ENCODE peak calls at places on chromosomes 5 and 9, in eight cellular contexts. O is body of pancreas, C is AG10803, T is fibroblast of villous mesenchyme, S is brain microvascular endothelial cell, I is cardiac fibroblast, X is fibroblast of the aortic adventitia, B is GM23338. U is an unnamed sample.

GRCh38 chr9:130265431-130266235 is at the start of gene HMCN2:
- DNase-seq in C (no peak), S (no peak), X (no peak), B (peak), T (peak), O (no peak), I (no peak), U (peak)

GRCh38 chr5:112413611-112414010 is 5.5 kb downstream of the EPB41L4A start:
- DNase-seq in O (no peak), S (no peak), B (no peak), T (no peak), I (no peak), C (no peak), X (no peak), U (no peak)

GRCh38 chr5:61416410-61416809 is 84.4 kb downstream of the ZSWIM6 start:
- DNase-seq in C (no peak), S (no peak), T (no peak), B (no peak), O (no peak), I (no peak), X (no peak), U (no peak)

GRCh38 chr9:124345063-124345462 is 70.2 kb downstream of the PSMB7 start:
- DNase-seq in S (no peak), C (no peak), B (no peak), X (no peak), O (no peak), T (no peak), I (no peak), U (peak)

GRCh38 chr5:35458824-35459207 is 158.8 kb upstream of the SPEF2 start:
- DNase-seq in T (no peak), C (no peak), S (no peak), O (peak), I (no peak), B (no peak), X (no peak), U (no peak)

GRCh38 chr9:34993502-34994428 is 4.2 kb downstream of the DNAJB5 start:
- DNase-seq in X (peak), S (no peak), C (peak), I (peak), O (peak), T (peak), B (peak), U (peak)

GRCh38 chr9:35727676-35728040 is 4.3 kb downstream of the TLN1 start:
- DNase-seq in S (peak), X (no peak), O (no peak), C (no peak), I (no peak), T (no peak), B (no peak), U (no peak)

GRCh38 chr5:79020861-79021561 is 35.9 kb upstream of the ARSB start:
- DNase-seq in C (peak), S (peak), X (peak), O (peak), T (peak), I (peak), B (peak), U (peak)

GRCh38 chr5:134913795-134914194 is 8.9 kb downstream of the PCBD2 start:
- DNase-seq in I (no peak), C (no peak), S (no peak), O (no peak), X (no peak), B (no peak), T (no peak), U (no peak)

GRCh38 chr5:53261245-53261644 is 151.7 kb upstream of the MOCS2 start:
- DNase-seq in C (no peak), O (no peak), T (no peak), I (peak), B (no peak), S (peak), X (peak), U (no peak)

GRCh38 chr5:7753596-7753995 is 97.3 kb downstream of the CFAP90 start:
- DNase-seq in C (no peak), T (no peak), O (no peak), S (no peak), X (no peak), I (no peak), B (no peak), U (no peak)

GRCh38 chr5:83265318-83265717 is 188.0 kb downstream of the XRCC4 start:
- DNase-seq in S (peak), T (peak), C (no peak), X (peak), O (peak), I (peak), B (no peak), U (no peak)

GRCh38 chr5:180313677-180314076 is 21.8 kb upstream of the MAPK9 start:
- DNase-seq in C (no peak), I (no peak), B (peak), X (no peak), O (peak), T (peak), S (no peak), U (peak)

GRCh38 chr9:93896093-93896492 is 59.1 kb downstream of the BARX1 start:
- DNase-seq in X (no peak), O (no peak), S (no peak), I (no peak), B (no peak), C (no peak), T (no peak), U (peak)

GRCh38 chr9:93295031-93295430 is 111.1 kb downstream of the WNK2 start:
- DNase-seq in I (no peak), C (no peak), O (peak), X (peak), B (no peak), T (peak), S (no peak), U (peak)

GRCh38 chr5:141850786-141851185 is 27.4 kb downstream of the PCDH1 start:
- DNase-seq in C (no peak), O (no peak), S (no peak), I (no peak), B (peak), T (no peak), X (no peak), U (peak)

GRCh38 chr5:54317511-54318260 is 7.3 kb upstream of the ARL15 start:
- DNase-seq in I (no peak), B (no peak), C (peak), X (peak), S (no peak), O (no peak), T (peak), U (no peak)

GRCh38 chr5:145776886-145777285 is 58.3 kb downstream of the PRELID2 start:
- DNase-seq in O (no peak), C (peak), S (peak), I (peak), T (peak), B (no peak), X (peak), U (no peak)

GRCh38 chr5:167030500-167031120 is 1260.8 kb upstream of the WWC1 start:
- DNase-seq in S (no peak), O (peak), C (peak), B (peak), X (no peak), I (no peak), T (no peak), U (peak)

GRCh38 chr5:136364307-136364706 is 1.0 kb downstream of the TRPC7 start:
- DNase-seq in O (no peak), C (no peak), S (no peak), I (peak), B (peak), T (peak), X (no peak), U (peak)

GRCh38 chr9:116057371-116057770 is 96.2 kb upstream of the PAPPA start:
- DNase-seq in T (peak), X (no peak), C (no peak), O (no peak), S (no peak), I (no peak), B (no peak), U (no peak)

GRCh38 chr9:98808411-98808815 is 943 bp downstream of the GALNT12 start:
- DNase-seq in C (no peak), S (no peak), X (no peak), I (no peak), T (peak), O (peak), B (peak), U (peak)

GRCh38 chr9:16236882-16237281 is 633.6 kb downstream of the BNC2 start:
- DNase-seq in X (peak), O (no peak), T (peak), B (no peak), S (no peak), C (peak), I (peak), U (no peak)

GRCh38 chr5:5318426-5319205 is 103.9 kb upstream of the ICE1 start:
- DNase-seq in I (no peak), O (no peak), T (no peak), S (no peak), C (no peak), X (peak), B (no peak), U (no peak)

GRCh38 chr9:129322022-129322621 is 144.1 kb upstream of the IER5L start:
- DNase-seq in S (no peak), X (no peak), O (no peak), T (no peak), B (no peak), I (no peak), C (no peak), U (peak)

GRCh38 chr5:5271606-5272321 is 131.6 kb downstream of the ADAMTS16 start:
- DNase-seq in S (peak), B (no peak), I (no peak), C (peak), X (no peak), O (no peak), T (peak), U (no peak)

GRCh38 chr9:12882430-12882829 is 107.6 kb downstream of the LURAP1L start:
- DNase-seq in B (no peak), X (peak), C (peak), S (peak), I (peak), O (no peak), T (peak), U (no peak)

GRCh38 chr9:95349109-95350038 is 31.9 kb upstream of the FANCC start:
- DNase-seq in I (peak), T (no peak), B (peak), X (no peak), O (no peak), S (no peak), C (no peak), U (peak)

GRCh38 chr9:107620801-107621200 is 131.2 kb upstream of the KLF4 start:
- DNase-seq in C (no peak), B (no peak), X (no peak), O (peak), T (peak), I (no peak), S (no peak), U (no peak)

GRCh38 chr5:116626272-116626723 is 51.7 kb upstream of the SEMA6A start:
- DNase-seq in O (peak), B (no peak), C (peak), T (peak), I (peak), X (peak), S (peak), U (no peak)

GRCh38 chr5:116621599-116621998 is 47.0 kb upstream of the SEMA6A start:
- DNase-seq in B (peak), O (no peak), T (no peak), C (no peak), X (no peak), I (no peak), S (no peak), U (no peak)

GRCh38 chr5:116626945-116627679 is 52.5 kb upstream of the SEMA6A start:
- DNase-seq in B (no peak), I (no peak), C (no peak), X (no peak), T (no peak), O (no peak), S (no peak), U (no peak)

DNA sequence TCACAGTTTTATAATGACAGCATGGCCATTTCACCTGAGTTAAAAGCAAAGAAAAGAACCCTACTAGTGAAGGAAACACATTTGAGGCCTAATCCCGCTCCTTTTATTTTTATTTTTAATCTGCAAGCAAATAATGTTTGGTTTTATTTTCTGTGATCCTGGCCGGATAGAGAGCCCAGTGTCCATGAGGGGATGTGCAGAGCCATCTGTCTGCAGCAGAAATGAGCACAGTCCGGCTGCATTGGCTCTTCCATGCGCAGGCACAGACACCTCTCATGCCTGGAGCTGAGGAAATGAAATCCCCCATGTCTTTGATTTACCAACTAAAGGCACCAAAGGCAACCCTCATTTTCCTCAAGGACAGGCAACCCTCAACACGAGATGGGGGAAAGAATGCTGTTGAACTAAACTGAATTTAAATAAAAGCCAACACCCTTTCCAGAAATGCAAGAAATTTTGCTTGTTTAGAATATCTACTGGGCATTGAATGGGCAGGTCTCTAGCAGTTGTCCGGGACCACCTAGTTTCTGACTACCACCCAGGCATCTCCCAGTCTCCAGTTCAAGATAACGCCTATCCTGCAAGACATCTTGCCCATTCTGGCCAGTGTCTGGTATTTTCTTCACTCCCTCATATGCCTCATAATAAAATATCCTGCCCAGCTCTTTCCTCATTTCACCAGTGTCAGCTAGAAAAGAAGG is 47.9 kb upstream of the SEMA6A start:
- DNase-seq in O (no peak), B (no peak), S (no peak), I (no peak), C (no peak), X (no peak), T (no peak), U (no peak)
- H3K4me3 ChIP-seq in O (no peak), B (no peak), S (no peak), I (no peak), C (no peak), X (no peak), T (no peak), U (no peak)

DNA sequence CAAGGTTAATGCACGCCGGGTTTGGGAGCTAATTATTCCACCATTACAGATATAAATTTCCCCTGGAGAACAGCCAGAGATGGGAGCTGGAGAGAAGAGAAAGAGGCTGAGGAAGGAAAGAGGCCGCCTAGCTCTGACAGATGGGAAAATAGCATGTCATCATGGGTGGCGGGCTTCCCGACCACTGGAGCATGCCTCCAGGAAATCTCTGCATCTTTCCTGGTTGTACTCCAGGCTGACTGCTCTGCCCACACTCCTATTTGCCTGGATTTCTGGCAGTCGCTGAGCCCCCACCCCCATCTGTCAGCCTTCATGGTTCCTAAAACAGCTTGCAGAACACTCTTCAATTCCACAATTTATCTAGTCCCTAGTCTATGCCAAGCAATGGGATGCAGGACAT is 14.3 kb upstream of the GABRP start:
- DNase-seq in C (no peak), T (no peak), S (no peak), B (no peak), O (no peak), X (no peak), I (no peak), U (no peak)
- H3K4me3 ChIP-seq in C (no peak), T (no peak), S (no peak), B (no peak), O (no peak), X (no peak), I (no peak), U (no peak)

GRCh38 chr9:134914501-134914834 is 3.2 kb downstream of the FCN1 start:
- DNase-seq in C (no peak), T (no peak), O (no peak), B (no peak), I (no peak), X (no peak), S (no peak), U (peak)
- H3K4me3 ChIP-seq in C (no peak), T (no peak), O (no peak), B (no peak), I (no peak), X (no peak), S (no peak), U (no peak)

GRCh38 chr9:136011703-136012496 is 50.7 kb upstream of the UBAC1 start:
- DNase-seq in X (peak), B (no peak), I (peak), T (peak), C (peak), S (peak), O (peak), U (peak)
- H3K4me3 ChIP-seq in X (no peak), B (no peak), I (no peak), T (peak), C (no peak), S (no peak), O (no peak), U (no peak)

DNA sequence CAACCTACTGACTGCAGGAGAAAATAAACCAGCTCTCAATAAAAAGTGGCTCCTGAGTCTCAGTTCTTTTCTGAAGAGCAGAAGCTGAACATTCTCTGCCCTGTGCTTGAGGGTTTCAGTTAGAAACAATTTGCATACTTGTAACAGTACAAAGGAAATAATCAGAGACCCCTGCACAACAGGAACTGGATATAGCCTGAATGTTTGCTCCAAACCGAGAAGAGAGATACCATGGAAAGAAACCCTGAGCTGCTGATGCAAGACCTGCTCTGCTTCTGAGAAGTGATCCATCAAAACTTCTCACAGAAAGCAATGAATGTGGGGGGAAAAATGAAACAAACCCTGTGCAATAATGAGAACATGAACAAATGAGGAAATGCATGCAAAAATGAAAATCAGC is 592.9 kb downstream of the SEMA5A start:
- DNase-seq in I (no peak), S (no peak), X (peak), T (no peak), B (no peak), C (no peak), O (no peak), U (no peak)
- H3K4me3 ChIP-seq in I (no peak), S (no peak), X (no peak), T (no peak), B (no peak), C (no peak), O (no peak), U (no peak)

DNA sequence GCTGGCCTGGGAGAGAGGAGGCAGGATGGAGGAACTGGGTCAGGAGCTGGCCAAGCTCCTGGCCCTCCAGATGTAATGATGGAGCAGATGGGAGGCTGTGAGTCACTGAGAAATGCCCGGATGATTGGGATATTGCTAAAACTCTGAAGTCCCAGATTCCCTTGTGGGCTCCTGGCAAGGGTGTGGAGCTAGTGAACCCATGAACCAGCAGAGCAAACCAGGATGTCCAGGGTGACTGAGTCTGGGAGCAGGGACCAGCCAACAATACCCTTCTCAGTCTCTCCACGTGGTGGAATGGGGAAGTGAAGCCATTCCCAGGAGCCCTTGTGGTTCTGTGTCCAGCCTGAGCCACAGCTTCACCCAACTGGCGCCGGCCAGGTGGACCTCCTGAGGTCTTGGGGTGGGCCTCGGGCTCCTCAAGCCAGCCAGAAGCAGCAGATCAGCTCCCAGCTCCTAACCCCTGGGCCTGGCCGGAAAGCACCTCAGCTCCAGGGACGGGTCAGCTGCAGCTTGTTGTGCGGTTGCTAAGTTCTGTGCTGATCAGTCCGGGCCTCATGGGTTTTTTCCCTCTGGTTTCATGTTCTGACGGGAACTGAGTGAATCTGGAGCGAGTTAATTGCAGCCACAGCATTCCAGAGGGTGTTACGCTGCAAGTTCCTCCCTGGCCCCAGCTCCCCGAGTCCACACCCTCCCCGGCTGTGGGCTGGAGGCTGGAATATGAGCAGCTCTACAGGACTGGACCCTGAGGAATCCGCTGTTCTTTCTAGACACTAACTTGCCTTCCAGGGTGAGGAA is 37.6 kb downstream of the DUSP1 start:
- DNase-seq in C (peak), T (peak), B (peak), S (peak), X (peak), O (peak), I (peak), U (no peak)
- H3K4me3 ChIP-seq in C (peak), T (no peak), B (no peak), S (no peak), X (no peak), O (no peak), I (no peak), U (no peak)

GRCh38 chr5:43019293-43019614 is 20.9 kb downstream of the ANXA2R start:
- DNase-seq in B (no peak), X (no peak), S (no peak), O (no peak), I (no peak), C (no peak), T (no peak), U (no peak)

GRCh38 chr5:43019615-43020293 is 20.4 kb downstream of the ANXA2R start:
- DNase-seq in C (peak), S (peak), I (peak), O (peak), X (peak), B (peak), T (peak), U (peak)

GRCh38 chr5:43014522-43014921 is 25.6 kb downstream of the ANXA2R start:
- DNase-seq in I (no peak), X (no peak), O (no peak), S (no peak), T (no peak), B (no peak), C (no peak), U (no peak)

GRCh38 chr5:43017438-43017820 is 22.7 kb downstream of the ANXA2R start:
- DNase-seq in I (peak), C (no peak), S (no peak), B (no peak), X (no peak), T (peak), O (no peak), U (no peak)

GRCh38 chr5:43016217-43016779 is 23.8 kb downstream of the ANXA2R start:
- DNase-seq in O (no peak), T (no peak), C (no peak), X (no peak), I (no peak), S (no peak), B (no peak), U (no peak)
- H3K4me3 ChIP-seq in O (no peak), T (no peak), C (no peak), X (no peak), I (no peak), S (peak), B (peak), U (no peak)

GRCh38 chr5:157890825-157891587 is 32.1 kb upstream of the CLINT1 start:
- DNase-seq in X (no peak), I (no peak), B (peak), O (no peak), T (peak), S (no peak), C (no peak), U (peak)
- H3K4me3 ChIP-seq in X (no peak), I (no peak), B (no peak), O (no peak), T (no peak), S (no peak), C (no peak), U (no peak)

GRCh38 chr9:132078369-132079356 is 1.0 kb downstream of the MED27 start:
- DNase-seq in S (no peak), I (peak), O (peak), B (no peak), C (peak), X (peak), T (peak), U (no peak)

GRCh38 chr9:132075853-132076252 is 3.8 kb downstream of the MED27 start:
- DNase-seq in O (no peak), C (no peak), B (no peak), X (no peak), T (no peak), I (no peak), S (no peak), U (no peak)

GRCh38 chr9:132082188-132082587 is 2.5 kb upstream of the MED27 start:
- DNase-seq in O (no peak), C (no peak), X (no peak), I (no peak), S (no peak), T (no peak), B (peak), U (no peak)

GRCh38 chr9:132077881-132078280 is 1.8 kb downstream of the MED27 start:
- DNase-seq in S (no peak), O (no peak), T (peak), X (no peak), C (no peak), I (no peak), B (no peak), U (no peak)

GRCh38 chr9:132079391-132080071 is at the start of gene MED27:
- DNase-seq in X (peak), C (peak), T (peak), I (peak), O (peak), B (peak), S (peak), U (peak)
- H3K4me3 ChIP-seq in X (peak), C (peak), T (peak), I (peak), O (peak), B (peak), S (peak), U (peak)